ENCODE peak calls at places on chromosomes 5 and 9, in eight cellular contexts. One of them, this sample, is unnamed.

GRCh38 chr5:24547127-24547526 is 97.7 kb downstream of the CDH10 start:
- DNase-seq in fibroblast of pulmonary artery: no peak
- DNase-seq in B cell: no peak
- DNase-seq in AG04449: no peak
- DNase-seq in HFF-Myc: no peak
- DNase-seq in upper lobe of right lung: no peak
- DNase-seq in spleen: no peak
- DNase-seq in fibroblast of mammary gland: no peak
- DNase-seq in this sample: no peak

GRCh38 chr5:539469-540214 is 15.4 kb upstream of the SLC9A3 start:
- DNase-seq in fibroblast of pulmonary artery: no peak
- DNase-seq in B cell: no peak
- DNase-seq in AG04449: no peak
- DNase-seq in HFF-Myc: no peak
- DNase-seq in upper lobe of right lung: peak; percentile 51
- DNase-seq in spleen: peak; percentile 70
- DNase-seq in fibroblast of mammary gland: no peak
- DNase-seq in this sample: no peak

GRCh38 chr5:88203977-88204735 is 64.5 kb downstream of the TMEM161B start:
- DNase-seq in fibroblast of pulmonary artery: no peak
- DNase-seq in B cell: no peak
- DNase-seq in AG04449: no peak
- DNase-seq in HFF-Myc: no peak
- DNase-seq in upper lobe of right lung: no peak
- DNase-seq in spleen: no peak
- DNase-seq in fibroblast of mammary gland: no peak
- DNase-seq in this sample: no peak

GRCh38 chr5:76490970-76491369 is 87.9 kb downstream of the IQGAP2 start:
- DNase-seq in fibroblast of pulmonary artery: no peak
- DNase-seq in B cell: no peak
- DNase-seq in AG04449: no peak
- DNase-seq in HFF-Myc: no peak
- DNase-seq in upper lobe of right lung: no peak
- DNase-seq in spleen: no peak
- DNase-seq in fibroblast of mammary gland: no peak
- DNase-seq in this sample: no peak

GRCh38 chr5:120630550-120630949 is 166.4 kb downstream of the PRR16 start:
- DNase-seq in fibroblast of pulmonary artery: no peak
- DNase-seq in B cell: no peak
- DNase-seq in AG04449: no peak
- DNase-seq in HFF-Myc: no peak
- DNase-seq in upper lobe of right lung: no peak
- DNase-seq in spleen: no peak
- DNase-seq in fibroblast of mammary gland: no peak
- DNase-seq in this sample: no peak

GRCh38 chr5:168110384-168110783 is 181.1 kb upstream of the WWC1 start:
- DNase-seq in fibroblast of pulmonary artery: no peak
- DNase-seq in B cell: no peak
- DNase-seq in AG04449: no peak
- DNase-seq in HFF-Myc: no peak
- DNase-seq in upper lobe of right lung: no peak
- DNase-seq in spleen: no peak
- DNase-seq in fibroblast of mammary gland: no peak
- DNase-seq in this sample: no peak

GRCh38 chr5:129125819-129126218 is 31.3 kb downstream of the ISOC1 start:
- DNase-seq in fibroblast of pulmonary artery: no peak
- DNase-seq in B cell: no peak
- DNase-seq in AG04449: no peak
- DNase-seq in HFF-Myc: no peak
- DNase-seq in upper lobe of right lung: no peak
- DNase-seq in spleen: no peak
- DNase-seq in fibroblast of mammary gland: no peak
- DNase-seq in this sample: no peak

GRCh38 chr5:172380992-172381643 is 73.2 kb downstream of the SH3PXD2B start:
- DNase-seq in fibroblast of pulmonary artery: no peak
- DNase-seq in B cell: no peak
- DNase-seq in AG04449: no peak
- DNase-seq in HFF-Myc: no peak
- DNase-seq in upper lobe of right lung: peak; percentile 72
- DNase-seq in spleen: no peak
- DNase-seq in fibroblast of mammary gland: peak; percentile 31
- DNase-seq in this sample: peak; percentile 63

GRCh38 chr5:179186092-179186419 is 125.9 kb downstream of the ZNF354C start:
- DNase-seq in fibroblast of pulmonary artery: no peak
- DNase-seq in B cell: no peak
- DNase-seq in AG04449: no peak
- DNase-seq in HFF-Myc: no peak
- DNase-seq in upper lobe of right lung: no peak
- DNase-seq in spleen: peak; percentile 64
- DNase-seq in fibroblast of mammary gland: no peak
- DNase-seq in this sample: no peak

GRCh38 chr9:32550046-32550608 is 2.0 kb upstream of the SMIM27 start:
- DNase-seq in fibroblast of pulmonary artery: peak; percentile 45
- DNase-seq in B cell: no peak
- DNase-seq in AG04449: no peak
- DNase-seq in HFF-Myc: no peak
- DNase-seq in upper lobe of right lung: no peak
- DNase-seq in spleen: no peak
- DNase-seq in fibroblast of mammary gland: peak; percentile 34
- DNase-seq in this sample: peak; percentile 40

GRCh38 chr5:37448941-37449340 is 69.8 kb downstream of the WDR70 start:
- DNase-seq in fibroblast of pulmonary artery: peak; percentile 10
- DNase-seq in B cell: no peak
- DNase-seq in AG04449: no peak
- DNase-seq in HFF-Myc: no peak
- DNase-seq in upper lobe of right lung: no peak
- DNase-seq in spleen: no peak
- DNase-seq in fibroblast of mammary gland: peak; percentile 35
- DNase-seq in this sample: no peak

GRCh38 chr9:105877719-105878118 is 183.4 kb downstream of the TMEM38B start:
- DNase-seq in fibroblast of pulmonary artery: no peak
- DNase-seq in B cell: no peak
- DNase-seq in AG04449: no peak
- DNase-seq in HFF-Myc: no peak
- DNase-seq in upper lobe of right lung: no peak
- DNase-seq in spleen: no peak
- DNase-seq in fibroblast of mammary gland: no peak
- DNase-seq in this sample: no peak

GRCh38 chr9:77820293-77820954 is 172.3 kb upstream of the GNA14 start:
- DNase-seq in fibroblast of pulmonary artery: peak; percentile 62
- DNase-seq in B cell: no peak
- DNase-seq in AG04449: no peak
- DNase-seq in HFF-Myc: peak; percentile 12
- DNase-seq in upper lobe of right lung: no peak
- DNase-seq in spleen: no peak
- DNase-seq in fibroblast of mammary gland: peak; percentile 85
- DNase-seq in this sample: peak; percentile 62

GRCh38 chr9:116471093-116471906 is 215.8 kb upstream of the TRIM32 start:
- DNase-seq in fibroblast of pulmonary artery: peak; percentile 98
- DNase-seq in B cell: no peak
- DNase-seq in AG04449: no peak
- DNase-seq in HFF-Myc: no peak
- DNase-seq in upper lobe of right lung: no peak
- DNase-seq in spleen: no peak
- DNase-seq in fibroblast of mammary gland: no peak
- DNase-seq in this sample: no peak

GRCh38 chr5:123708074-123708806 is 196.3 kb downstream of the CSNK1G3 start:
- DNase-seq in fibroblast of pulmonary artery: peak; percentile 79
- DNase-seq in B cell: no peak
- DNase-seq in AG04449: peak; percentile 90
- DNase-seq in HFF-Myc: peak; percentile 70
- DNase-seq in upper lobe of right lung: no peak
- DNase-seq in spleen: no peak
- DNase-seq in fibroblast of mammary gland: peak; percentile 98
- DNase-seq in this sample: peak; percentile 39

GRCh38 chr5:56625577-56625976 is 189.8 kb upstream of the MAP3K1 start:
- DNase-seq in fibroblast of pulmonary artery: peak; percentile 96
- DNase-seq in B cell: no peak
- DNase-seq in AG04449: peak; percentile 98
- DNase-seq in HFF-Myc: peak; percentile 73
- DNase-seq in upper lobe of right lung: no peak
- DNase-seq in spleen: no peak
- DNase-seq in fibroblast of mammary gland: peak; percentile 79
- DNase-seq in this sample: peak; percentile 63

GRCh38 chr5:96439477-96440184 is 6.6 kb upstream of the PCSK1 start:
- DNase-seq in fibroblast of pulmonary artery: peak; percentile 18
- DNase-seq in B cell: peak; percentile 30
- DNase-seq in AG04449: no peak
- DNase-seq in HFF-Myc: no peak
- DNase-seq in upper lobe of right lung: no peak
- DNase-seq in spleen: no peak
- DNase-seq in fibroblast of mammary gland: peak; percentile 17
- DNase-seq in this sample: no peak

GRCh38 chr5:138241688-138242547 is 28.8 kb upstream of the CDC23 start:
- DNase-seq in fibroblast of pulmonary artery: peak; percentile 18
- DNase-seq in B cell: peak; percentile 58
- DNase-seq in AG04449: no peak
- DNase-seq in HFF-Myc: no peak
- DNase-seq in upper lobe of right lung: peak; percentile 69
- DNase-seq in spleen: peak; percentile 83
- DNase-seq in fibroblast of mammary gland: no peak
- DNase-seq in this sample: no peak

GRCh38 chr9:130495067-130495466 is 50.3 kb downstream of the ASS1 start:
- DNase-seq in fibroblast of pulmonary artery: no peak
- DNase-seq in B cell: no peak
- DNase-seq in AG04449: no peak
- DNase-seq in HFF-Myc: no peak
- DNase-seq in upper lobe of right lung: no peak
- DNase-seq in spleen: no peak
- DNase-seq in fibroblast of mammary gland: no peak
- DNase-seq in this sample: no peak

GRCh38 chr9:129121483-129121882 is 10.3 kb downstream of the PTPA start:
- DNase-seq in fibroblast of pulmonary artery: peak; percentile 48
- DNase-seq in B cell: no peak
- DNase-seq in AG04449: no peak
- DNase-seq in HFF-Myc: no peak
- DNase-seq in upper lobe of right lung: no peak
- DNase-seq in spleen: no peak
- DNase-seq in fibroblast of mammary gland: peak; percentile 49
- DNase-seq in this sample: no peak

GRCh38 chr5:59813761-59814562 is 79.6 kb downstream of the PDE4D start:
- DNase-seq in fibroblast of pulmonary artery: peak; percentile 84
- DNase-seq in B cell: peak; percentile 26
- DNase-seq in AG04449: no peak
- DNase-seq in HFF-Myc: no peak
- DNase-seq in upper lobe of right lung: no peak
- DNase-seq in spleen: no peak
- DNase-seq in fibroblast of mammary gland: peak; percentile 68
- DNase-seq in this sample: peak; percentile 79

GRCh38 chr5:110045153-110045552 is 355.4 kb downstream of the MAN2A1 start:
- DNase-seq in fibroblast of pulmonary artery: peak; percentile 2
- DNase-seq in B cell: no peak
- DNase-seq in AG04449: peak; percentile 24
- DNase-seq in HFF-Myc: no peak
- DNase-seq in upper lobe of right lung: no peak
- DNase-seq in spleen: no peak
- DNase-seq in fibroblast of mammary gland: peak; percentile 51
- DNase-seq in this sample: peak; percentile 26
- TF ChIP-seq CTCF in fibroblast of pulmonary artery: no peak
- TF ChIP-seq CTCF in B cell: no peak
- TF ChIP-seq CTCF in AG04449: no peak
- TF ChIP-seq CTCF in HFF-Myc: no peak
- TF ChIP-seq CTCF in upper lobe of right lung: peak; percentile 16
- TF ChIP-seq CTCF in spleen: no peak
- TF ChIP-seq CTCF in fibroblast of mammary gland: peak; percentile 50
- TF ChIP-seq CTCF in this sample: peak; percentile 50

DNA sequence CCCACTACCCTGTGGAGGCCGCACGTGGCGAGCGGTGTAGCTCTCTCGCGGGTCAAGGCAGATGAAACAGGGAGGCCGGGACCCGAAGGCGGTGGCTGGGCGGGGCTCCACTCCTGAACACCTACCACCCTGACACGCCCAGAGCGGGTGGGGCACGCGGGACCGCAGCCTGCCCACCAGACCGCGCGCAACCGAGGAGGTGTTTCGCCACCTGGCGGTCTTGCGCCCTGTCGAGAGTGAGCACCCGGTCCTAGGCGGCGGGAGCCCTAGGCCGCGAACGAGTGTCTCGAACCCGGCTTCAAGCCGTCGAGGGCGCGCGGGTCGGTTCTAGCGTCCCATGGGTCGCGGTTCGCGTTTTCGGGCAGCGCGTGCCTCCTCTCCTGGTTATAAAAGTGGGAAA is 2.2 kb upstream of the EXOSC3 start:
- DNase-seq in fibroblast of pulmonary artery: no peak
- DNase-seq in B cell: no peak
- DNase-seq in AG04449: no peak
- DNase-seq in HFF-Myc: no peak
- DNase-seq in upper lobe of right lung: no peak
- DNase-seq in spleen: peak; percentile 81
- DNase-seq in fibroblast of mammary gland: no peak
- DNase-seq in this sample: no peak
- TF ChIP-seq CTCF in fibroblast of pulmonary artery: no peak
- TF ChIP-seq CTCF in B cell: no peak
- TF ChIP-seq CTCF in AG04449: no peak
- TF ChIP-seq CTCF in HFF-Myc: no peak
- TF ChIP-seq CTCF in upper lobe of right lung: no peak
- TF ChIP-seq CTCF in spleen: no peak
- TF ChIP-seq CTCF in fibroblast of mammary gland: no peak
- TF ChIP-seq CTCF in this sample: no peak

DNA sequence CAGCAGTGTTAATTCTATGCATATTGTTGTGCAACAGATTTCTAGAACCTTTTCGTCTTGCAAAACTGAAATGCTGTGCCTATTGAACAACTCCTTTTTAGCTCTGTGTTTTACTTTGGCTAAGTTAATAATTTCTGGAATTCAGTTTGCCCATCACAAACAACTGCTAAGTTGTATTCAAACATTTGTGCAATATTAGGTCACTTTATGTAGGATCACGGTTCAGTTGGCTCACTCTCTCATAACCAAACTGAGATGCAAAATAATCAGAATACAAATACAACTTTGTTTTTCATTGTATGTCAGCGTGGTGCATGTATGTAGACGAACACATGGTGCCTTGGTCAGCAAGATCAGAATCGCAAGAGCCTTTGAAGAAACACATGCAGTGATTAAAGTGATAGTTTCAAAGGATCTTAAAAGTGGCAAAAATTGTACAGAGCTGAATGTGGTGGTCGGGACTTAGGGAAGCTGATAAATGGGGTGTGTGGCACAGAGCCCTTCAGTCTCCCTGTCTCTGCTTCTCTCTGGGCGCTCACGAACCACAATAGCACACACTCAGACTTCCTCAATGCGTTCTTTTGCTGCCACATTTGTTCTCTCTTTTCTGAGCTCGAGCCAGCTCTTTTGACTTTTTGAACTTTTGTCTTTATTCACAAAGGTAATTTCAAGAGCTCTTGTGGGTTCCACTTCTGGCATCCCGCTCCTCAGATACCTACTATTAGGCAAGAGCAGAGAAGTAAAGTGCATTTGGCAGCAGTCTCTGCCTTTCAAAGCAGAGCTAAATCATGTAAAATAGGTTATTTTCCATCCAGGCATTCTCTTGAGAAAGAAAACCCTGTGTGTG is 112.4 kb upstream of the CTSL start:
- DNase-seq in fibroblast of pulmonary artery: no peak
- DNase-seq in B cell: no peak
- DNase-seq in AG04449: no peak
- DNase-seq in HFF-Myc: no peak
- DNase-seq in upper lobe of right lung: no peak
- DNase-seq in spleen: no peak
- DNase-seq in fibroblast of mammary gland: no peak
- DNase-seq in this sample: no peak
- TF ChIP-seq CTCF in fibroblast of pulmonary artery: no peak
- TF ChIP-seq CTCF in B cell: no peak
- TF ChIP-seq CTCF in AG04449: no peak
- TF ChIP-seq CTCF in HFF-Myc: no peak
- TF ChIP-seq CTCF in upper lobe of right lung: no peak
- TF ChIP-seq CTCF in spleen: no peak
- TF ChIP-seq CTCF in fibroblast of mammary gland: no peak
- TF ChIP-seq CTCF in this sample: no peak

GRCh38 chr5:10111575-10111974 is 138.1 kb downstream of the ATPSCKMT start:
- DNase-seq in fibroblast of pulmonary artery: peak; percentile 76
- DNase-seq in B cell: no peak
- DNase-seq in AG04449: no peak
- DNase-seq in HFF-Myc: peak; percentile 47
- DNase-seq in upper lobe of right lung: no peak
- DNase-seq in spleen: no peak
- DNase-seq in fibroblast of mammary gland: peak; percentile 54
- DNase-seq in this sample: peak; percentile 55
- TF ChIP-seq CTCF in fibroblast of pulmonary artery: peak; percentile 77
- TF ChIP-seq CTCF in B cell: no peak
- TF ChIP-seq CTCF in AG04449: peak; percentile 66
- TF ChIP-seq CTCF in HFF-Myc: peak; percentile 61
- TF ChIP-seq CTCF in upper lobe of right lung: peak; percentile 24
- TF ChIP-seq CTCF in spleen: no peak
- TF ChIP-seq CTCF in fibroblast of mammary gland: peak; percentile 52
- TF ChIP-seq CTCF in this sample: peak; percentile 39